ENCODE peak calls at places on chromosome 1, in eight cellular contexts. S, H, A, Z, Q, F, I and R are unnamed samples.

GRCh38 chr1:92301021-92301420 is 2.2 kb downstream of the RPAP2 start:
- DNase-seq in S (no peak), H (no peak), A (no peak), Z (no peak), Q (no peak), F (no peak), I (no peak), R (no peak)

GRCh38 chr1:178607718-178608408 is 95.0 kb downstream of the TEX35 start:
- DNase-seq in S (no peak), H (no peak), A (no peak), Z (no peak), Q (no peak), F (no peak), I (peak; percentile 58), R (no peak)

GRCh38 chr1:85137660-85138059 is 63.2 kb downstream of the SYDE2 start:
- DNase-seq in S (no peak), H (no peak), A (no peak), Z (no peak), Q (no peak), F (peak; percentile 87), I (no peak), R (no peak)

GRCh38 chr1:101253976-101254660 is 17.3 kb downstream of the S1PR1 start:
- DNase-seq in S (no peak), H (peak; percentile 20), A (peak; percentile 54), Z (no peak), Q (no peak), F (no peak), I (peak; percentile 72), R (no peak)

GRCh38 chr1:97270508-97271307 is 549.1 kb downstream of the PTBP2 start:
- DNase-seq in S (no peak), H (no peak), A (no peak), Z (no peak), Q (no peak), F (no peak), I (peak; percentile 73), R (no peak)

GRCh38 chr1:168582690-168583325 is 6.4 kb downstream of the XCL1 start:
- DNase-seq in S (no peak), H (no peak), A (no peak), Z (no peak), Q (no peak), F (no peak), I (peak; percentile 35), R (no peak)

GRCh38 chr1:241802849-241803248 is 45.2 kb upstream of the EXO1 start:
- DNase-seq in S (no peak), H (no peak), A (no peak), Z (no peak), Q (no peak), F (no peak), I (no peak), R (no peak)

GRCh38 chr1:26733982-26734381 is 38.2 kb downstream of the ARID1A start:
- DNase-seq in S (no peak), H (no peak), A (no peak), Z (no peak), Q (no peak), F (no peak), I (peak; percentile 92), R (no peak)

GRCh38 chr1:18972531-18972930 is 16.1 kb upstream of the IFFO2 start:
- DNase-seq in S (no peak), H (peak; percentile 50), A (no peak), Z (no peak), Q (peak; percentile 66), F (no peak), I (peak; percentile 41), R (no peak)

GRCh38 chr1:200058341-200058740 is 30.8 kb downstream of the NR5A2 start:
- DNase-seq in S (no peak), H (no peak), A (no peak), Z (no peak), Q (no peak), F (no peak), I (no peak), R (no peak)

GRCh38 chr1:115781343-115781742 is 12.8 kb upstream of the CASQ2 start:
- DNase-seq in S (no peak), H (no peak), A (no peak), Z (no peak), Q (no peak), F (no peak), I (peak; percentile 63), R (no peak)

GRCh38 chr1:93878501-93878888 is 511 bp downstream of the DNTTIP2 start:
- DNase-seq in S (peak; percentile 76), H (peak; percentile 22), A (peak; percentile 85), Z (peak; percentile 63), Q (peak; percentile 69), F (peak; percentile 63), I (peak; percentile 18), R (no peak)

GRCh38 chr1:201769966-201770365 is 59.0 kb upstream of the IPO9 start:
- DNase-seq in S (no peak), H (no peak), A (no peak), Z (no peak), Q (peak; percentile 79), F (no peak), I (peak; percentile 93), R (no peak)

GRCh38 chr1:16430598-16430997 is 6.6 kb downstream of the SPATA21 start:
- DNase-seq in S (no peak), H (peak; percentile 48), A (peak; percentile 71), Z (no peak), Q (no peak), F (no peak), I (peak; percentile 13), R (no peak)

GRCh38 chr1:14850563-14850962 is 252.1 kb downstream of the KAZN start:
- DNase-seq in S (no peak), H (no peak), A (peak; percentile 39), Z (no peak), Q (no peak), F (no peak), I (no peak), R (no peak)

GRCh38 chr1:30787266-30787665 is 29.7 kb upstream of the LAPTM5 start:
- DNase-seq in S (no peak), H (no peak), A (no peak), Z (no peak), Q (no peak), F (no peak), I (no peak), R (no peak)

GRCh38 chr1:17849216-17849615 is 94.1 kb downstream of the ACTL8 start:
- DNase-seq in S (no peak), H (no peak), A (no peak), Z (no peak), Q (no peak), F (no peak), I (peak; percentile 26), R (no peak)

GRCh38 chr1:232558974-232559373 is 71.0 kb downstream of the SIPA1L2 start:
- DNase-seq in S (no peak), H (peak; percentile 99), A (no peak), Z (no peak), Q (no peak), F (no peak), I (no peak), R (no peak)

GRCh38 chr1:210250998-210251679 is 18.5 kb downstream of the SERTAD4 start:
- DNase-seq in S (no peak), H (peak; percentile 91), A (no peak), Z (no peak), Q (peak; percentile 80), F (peak; percentile 52), I (peak; percentile 41), R (peak; percentile 86)

GRCh38 chr1:203706444-203706843 is 58.5 kb upstream of the LAX1 start:
- DNase-seq in S (no peak), H (no peak), A (no peak), Z (no peak), Q (no peak), F (no peak), I (no peak), R (no peak)
- H3K36me3 ChIP-seq in S (peaks cover 24% of the 10 kb centered on the region), H (peaks cover 5% of the 10 kb centered on the region), A (peaks cover 55% of the 10 kb centered on the region), Z (peaks cover 66% of the 10 kb centered on the region), Q (peaks cover 92% of the 10 kb centered on the region), F (no peaks in the 10 kb centered on the region), I (peaks cover 49% of the 10 kb centered on the region), R (peaks cover 4% of the 10 kb centered on the region)

DNA sequence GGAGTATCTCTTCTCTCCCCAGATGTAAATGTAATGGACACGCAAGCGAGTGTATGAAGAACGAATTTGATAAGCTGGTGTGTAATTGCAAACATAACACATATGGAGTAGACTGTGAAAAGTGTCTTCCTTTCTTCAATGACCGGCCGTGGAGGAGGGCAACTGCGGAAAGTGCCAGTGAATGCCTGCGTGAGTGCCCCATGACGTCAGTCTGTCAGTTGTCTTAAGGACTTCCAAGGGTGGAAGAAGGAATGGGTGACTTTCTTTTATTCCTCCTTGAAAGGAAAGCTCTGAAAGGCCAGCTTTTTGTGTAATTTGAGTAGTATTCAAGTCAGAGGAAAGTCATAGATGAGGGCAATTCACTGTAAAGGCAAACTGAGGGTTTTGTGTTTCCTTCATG is 75.6 kb upstream of the LAMC2 start:
- DNase-seq in S (no peak), H (no peak), A (no peak), Z (no peak), Q (no peak), F (no peak), I (no peak), R (no peak)
- H3K36me3 ChIP-seq in S (no peaks in the 10 kb centered on the region), H (peaks cover 4% of the 10 kb centered on the region), A (no peaks in the 10 kb centered on the region), Z (no peaks in the 10 kb centered on the region), Q (peaks cover 23% of the 10 kb centered on the region), F (no peaks in the 10 kb centered on the region), I (no peaks in the 10 kb centered on the region), R (no peaks in the 10 kb centered on the region)

DNA sequence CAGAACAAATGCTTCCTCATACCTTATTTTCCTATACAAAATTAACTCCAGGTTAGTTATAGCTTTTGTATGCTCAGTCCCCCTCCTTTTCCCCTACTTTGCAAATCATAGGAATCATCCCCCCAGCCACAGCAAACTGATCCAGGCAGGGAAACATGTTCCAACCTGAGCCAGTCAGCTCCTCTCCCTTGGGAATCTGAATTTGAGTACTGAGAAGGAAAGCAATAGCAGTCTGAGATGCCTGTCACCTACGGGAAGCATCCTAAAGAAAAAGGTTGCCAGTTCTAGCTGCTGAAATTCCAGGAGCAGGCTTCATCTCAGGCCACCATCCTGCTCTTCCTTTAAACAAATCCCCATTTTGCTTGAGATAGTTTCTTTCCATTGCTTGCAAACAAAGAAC is 6.9 kb downstream of the ADSS2 start:
- DNase-seq in S (no peak), H (no peak), A (no peak), Z (no peak), Q (no peak), F (no peak), I (no peak), R (no peak)
- H3K36me3 ChIP-seq in S (no peaks in the 10 kb centered on the region), H (peaks cover 19% of the 10 kb centered on the region), A (peaks cover 64% of the 10 kb centered on the region), Z (no peaks in the 10 kb centered on the region), Q (no peaks in the 10 kb centered on the region), F (no peaks in the 10 kb centered on the region), I (no peaks in the 10 kb centered on the region), R (peaks cover 9% of the 10 kb centered on the region)

GRCh38 chr1:21586926-21587601 is 77.8 kb downstream of the ALPL start:
- DNase-seq in S (peak; percentile 9), H (peak; percentile 58), A (peak; percentile 81), Z (no peak), Q (peak; percentile 72), F (peak; percentile 25), I (peak; percentile 86), R (no peak)

GRCh38 chr1:21586222-21586621 is 77.0 kb downstream of the ALPL start:
- DNase-seq in S (no peak), H (peak; percentile 83), A (no peak), Z (no peak), Q (no peak), F (no peak), I (no peak), R (no peak)

GRCh38 chr1:21587602-21587953 is 78.4 kb downstream of the ALPL start:
- DNase-seq in S (no peak), H (no peak), A (no peak), Z (no peak), Q (no peak), F (no peak), I (no peak), R (no peak)

GRCh38 chr1:21584096-21584495 is 74.9 kb downstream of the ALPL start:
- DNase-seq in S (no peak), H (no peak), A (no peak), Z (no peak), Q (no peak), F (no peak), I (no peak), R (no peak)

GRCh38 chr1:21585037-21585436 is 75.8 kb downstream of the ALPL start:
- DNase-seq in S (peak; percentile 3), H (no peak), A (peak; percentile 54), Z (no peak), Q (no peak), F (no peak), I (no peak), R (no peak)
- H3K36me3 ChIP-seq in S (no peaks in the 10 kb centered on the region), H (no peaks in the 10 kb centered on the region), A (no peaks in the 10 kb centered on the region), Z (no peaks in the 10 kb centered on the region), Q (no peaks in the 10 kb centered on the region), F (no peaks in the 10 kb centered on the region), I (no peaks in the 10 kb centered on the region), R (no peaks in the 10 kb centered on the region)